ENCODE peak calls at places on chromosome X, in eight cellular contexts. Z, F, A, M, R, I, V and W are unnamed samples. For H3K27me3, the result is how much of the 10 kb centered on the place peaks cover.

GRCh38 chrX:137566746-137567473 is 983 bp downstream of the ZIC3 start:
- DNase-seq in Z (no peak), F (no peak), A (no peak), M (no peak), R (no peak), I (no peak), V (no peak), W (no peak)

GRCh38 chrX:45449982-45450381 is 249.3 kb upstream of the DIPK2B start:
- DNase-seq in Z (no peak), F (no peak), A (no peak), M (no peak), R (no peak), I (no peak), V (no peak), W (no peak)

GRCh38 chrX:12978205-12979010 is 3.5 kb downstream of the TMSB4X start:
- DNase-seq in Z (peak), F (peak), A (no peak), M (peak), R (peak), I (peak), V (peak), W (peak)

GRCh38 chrX:65920620-65921019 is 119.3 kb downstream of the VSIG4 start:
- DNase-seq in Z (no peak), F (no peak), A (no peak), M (no peak), R (no peak), I (no peak), V (no peak), W (no peak)

GRCh38 chrX:41391606-41392005 is 55.5 kb upstream of the NYX start:
- DNase-seq in Z (peak), F (no peak), A (no peak), M (no peak), R (no peak), I (no peak), V (no peak), W (peak)

GRCh38 chrX:19799319-19800182 is 87.8 kb downstream of the SH3KBP1 start:
- DNase-seq in Z (no peak), F (no peak), A (no peak), M (no peak), R (no peak), I (no peak), V (peak), W (no peak)

GRCh38 chrX:134139090-134139489 is 97.9 kb upstream of the CCDC160 start:
- DNase-seq in Z (no peak), F (no peak), A (no peak), M (no peak), R (no peak), I (no peak), V (no peak), W (no peak)

GRCh38 chrX:41449615-41450014 is 2.5 kb downstream of the NYX start:
- DNase-seq in Z (no peak), F (no peak), A (peak), M (no peak), R (no peak), I (no peak), V (peak), W (no peak)

GRCh38 chrX:122220644-122221373 is 963.3 kb upstream of the GRIA3 start:
- DNase-seq in Z (no peak), F (peak), A (no peak), M (peak), R (no peak), I (no peak), V (no peak), W (no peak)

GRCh38 chrX:154902408-154902807 is 16.3 kb downstream of the F8A1 start:
- DNase-seq in Z (no peak), F (no peak), A (no peak), M (no peak), R (no peak), I (no peak), V (no peak), W (no peak)

GRCh38 chrX:38999967-39000745 is 198.9 kb downstream of the MID1IP1 start:
- DNase-seq in Z (no peak), F (no peak), A (peak), M (no peak), R (no peak), I (no peak), V (peak), W (no peak)

GRCh38 chrX:2342878-2343277 is 157.9 kb downstream of the DHRSX start:
- DNase-seq in Z (no peak), F (no peak), A (peak), M (no peak), R (no peak), I (no peak), V (peak), W (no peak)

GRCh38 chrX:79169484-79169883 is 25.0 kb downstream of the GPR174 start:
- DNase-seq in Z (no peak), F (no peak), A (no peak), M (no peak), R (no peak), I (no peak), V (no peak), W (no peak)
- H3K27me3 ChIP-seq in Z (under half), F (under half), A (under half), M (under half), R (under half), I (under half), V (under half), W (under half)

DNA sequence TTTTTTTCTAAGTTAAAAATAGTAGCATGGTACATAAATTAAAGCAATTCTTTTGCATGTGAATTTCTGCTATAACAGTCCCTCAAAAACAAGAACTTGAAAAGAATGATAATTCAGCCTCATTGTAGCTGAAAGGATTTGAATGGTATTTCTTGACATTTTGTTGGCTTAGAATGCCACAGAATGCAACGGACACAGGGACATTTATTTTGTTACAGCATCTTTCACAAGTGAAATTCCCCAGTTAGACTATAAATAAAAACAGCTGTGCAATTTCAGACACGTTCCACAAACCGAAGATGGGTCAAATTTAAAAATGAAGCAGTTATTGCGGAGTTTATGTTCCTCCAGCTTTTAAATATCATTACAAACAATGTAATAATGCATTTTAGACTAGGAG is 82.8 kb upstream of the AMELX start:
- DNase-seq in Z (no peak), F (no peak), A (no peak), M (no peak), R (no peak), I (no peak), V (peak), W (no peak)
- H3K27me3 ChIP-seq in Z (under half), F (under half), A (under half), M (under half), R (under half), I (under half), V (under half), W (under half)

DNA sequence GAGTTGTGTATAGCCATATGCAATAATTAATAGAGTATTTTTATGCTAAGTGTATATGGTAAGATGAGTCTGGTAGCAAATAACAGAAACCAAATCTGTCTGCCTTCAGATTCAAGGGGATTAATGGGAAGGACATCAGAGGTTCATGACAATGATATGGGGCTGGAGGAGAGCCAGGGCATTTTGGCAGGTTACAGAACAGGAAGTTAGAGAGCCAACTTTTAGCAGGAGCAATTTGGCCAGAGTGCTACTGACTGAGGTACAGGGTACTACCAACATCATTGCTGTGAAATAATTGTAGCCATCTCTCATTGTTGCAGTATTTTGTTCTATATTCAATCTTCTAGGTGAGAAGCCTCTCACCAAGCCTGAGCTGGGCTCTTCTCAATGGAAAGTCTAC is 210.9 kb upstream of the FAM47A start:
- DNase-seq in Z (no peak), F (no peak), A (no peak), M (no peak), R (no peak), I (no peak), V (no peak), W (no peak)
- H3K27me3 ChIP-seq in Z (under half), F (under half), A (under half), M (under half), R (under half), I (under half), V (under half), W (under half)

GRCh38 chrX:49185062-49185394 is 1.1 kb downstream of the PRICKLE3 start:
- DNase-seq in Z (no peak), F (peak), A (no peak), M (no peak), R (no peak), I (no peak), V (no peak), W (no peak)
- H3K27me3 ChIP-seq in Z (under half), F (under half), A (under half), M (under half), R (under half), I (under half), V (under half), W (under half)

GRCh38 chrX:79728421-79728820 is 286.1 kb upstream of the TBX22 start:
- DNase-seq in Z (no peak), F (no peak), A (no peak), M (no peak), R (no peak), I (no peak), V (no peak), W (no peak)
- H3K27me3 ChIP-seq in Z (under half), F (under half), A (under half), M (under half), R (under half), I (under half), V (under half), W (under half)

GRCh38 chrX:40006025-40007017 is 91.4 kb downstream of the BCOR start:
- DNase-seq in Z (peak), F (no peak), A (no peak), M (peak), R (peak), I (peak), V (no peak), W (peak)

GRCh38 chrX:40009462-40009851 is 88.3 kb downstream of the BCOR start:
- DNase-seq in Z (no peak), F (no peak), A (no peak), M (peak), R (peak), I (no peak), V (no peak), W (no peak)

GRCh38 chrX:40007136-40007535 is 90.6 kb downstream of the BCOR start:
- DNase-seq in Z (no peak), F (no peak), A (no peak), M (peak), R (no peak), I (no peak), V (no peak), W (no peak)

GRCh38 chrX:40008841-40009461 is 88.8 kb downstream of the BCOR start:
- DNase-seq in Z (no peak), F (no peak), A (no peak), M (peak), R (peak), I (peak), V (peak), W (peak)

GRCh38 chrX:40007746-40008705 is 89.7 kb downstream of the BCOR start:
- DNase-seq in Z (no peak), F (no peak), A (no peak), M (peak), R (no peak), I (no peak), V (no peak), W (no peak)
- H3K27me3 ChIP-seq in Z (half or more), F (under half), A (under half), M (half or more), R (under half), I (half or more), V (under half), W (under half)

DNA sequence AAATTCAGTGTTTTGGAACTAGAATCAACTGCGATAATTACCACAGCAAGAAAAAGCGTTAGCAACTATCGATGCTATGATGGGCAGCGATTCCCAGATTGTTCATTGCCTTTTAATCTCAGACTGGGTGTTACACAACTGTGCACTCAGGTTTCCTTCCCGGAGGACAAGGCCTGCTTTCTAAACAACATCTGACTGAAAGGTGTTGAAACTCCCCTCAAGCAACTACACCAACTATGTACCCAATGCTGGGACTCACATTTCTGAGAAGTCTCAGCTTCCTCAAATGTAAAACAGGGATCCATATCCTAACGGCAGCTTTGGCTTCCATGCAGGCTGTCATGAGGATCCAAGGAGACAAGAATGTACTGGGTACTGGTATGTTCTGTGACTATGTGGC is 8.2 kb downstream of the GABRE start:
- DNase-seq in Z (no peak), F (no peak), A (no peak), M (no peak), R (no peak), I (no peak), V (no peak), W (no peak)
- H3K27me3 ChIP-seq in Z (under half), F (under half), A (under half), M (under half), R (under half), I (under half), V (under half), W (under half)

GRCh38 chrX:124502599-124502998 is 156.2 kb downstream of the SH2D1A start:
- DNase-seq in Z (no peak), F (no peak), A (no peak), M (no peak), R (no peak), I (no peak), V (no peak), W (no peak)
- H3K27me3 ChIP-seq in Z (under half), F (under half), A (under half), M (under half), R (under half), I (under half), V (under half), W (under half)

GRCh38 chrX:53659039-53659438 is 27.5 kb downstream of the HUWE1 start:
- DNase-seq in Z (no peak), F (no peak), A (no peak), M (no peak), R (no peak), I (no peak), V (no peak), W (no peak)

GRCh38 chrX:53654378-53654777 is 32.1 kb downstream of the HUWE1 start:
- DNase-seq in Z (no peak), F (no peak), A (no peak), M (no peak), R (no peak), I (no peak), V (peak), W (no peak)

DNA sequence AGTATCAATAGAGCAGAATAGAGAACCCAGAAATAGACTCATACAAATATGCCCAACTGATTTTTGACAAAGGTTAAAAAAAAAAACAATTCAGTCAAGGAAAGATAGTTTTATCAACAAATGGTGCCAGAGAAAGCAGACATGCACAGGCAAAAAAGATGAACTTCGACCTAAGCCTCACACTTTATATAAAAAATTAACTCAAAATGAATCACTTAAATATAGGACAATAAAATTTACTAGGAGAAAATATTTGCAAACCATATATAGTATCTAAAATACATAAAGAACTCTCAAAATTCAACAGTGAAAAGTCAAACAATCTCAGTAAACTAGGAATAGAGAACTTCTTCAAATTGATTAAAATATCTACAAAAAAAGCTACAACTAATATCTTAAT is 29.7 kb downstream of the HUWE1 start:
- DNase-seq in Z (no peak), F (no peak), A (no peak), M (no peak), R (no peak), I (no peak), V (no peak), W (no peak)
- H3K27me3 ChIP-seq in Z (under half), F (under half), A (under half), M (under half), R (under half), I (under half), V (under half), W (under half)